ENCODE peak calls at places on chromosomes 16 and 17, in four cellular contexts. C, E, Z and Q are unnamed samples.

GRCh38 chr17:70168979-70169706 is at the start of gene KCNJ2:
- DNase-seq in C (peak), E (peak), Z (peak), Q (peak)

GRCh38 chr16:3966681-3967080 is 86.2 kb upstream of the CREBBP start:
- DNase-seq in C (no peak), E (no peak), Z (no peak), Q (no peak)

GRCh38 chr16:71771571-71771970 is 37.1 kb downstream of the AP1G1 start:
- DNase-seq in C (no peak), E (no peak), Z (no peak), Q (no peak)

GRCh38 chr16:66814734-66815133 is 13.3 kb upstream of the TERB1 start:
- DNase-seq in C (no peak), E (no peak), Z (no peak), Q (no peak)

GRCh38 chr16:77812856-77813523 is 24.6 kb downstream of the VAT1L start:
- DNase-seq in C (no peak), E (no peak), Z (no peak), Q (no peak)

GRCh38 chr17:4808378-4808767 is 1.4 kb downstream of the PLD2 start:
- DNase-seq in C (peak), E (no peak), Z (no peak), Q (no peak)

GRCh38 chr17:69492410-69493071 is 78.0 kb downstream of the MAP2K6 start:
- DNase-seq in C (no peak), E (peak), Z (peak), Q (peak)

GRCh38 chr17:9255838-9256237 is 234.5 kb downstream of the NTN1 start:
- DNase-seq in C (no peak), E (no peak), Z (no peak), Q (no peak)

GRCh38 chr17:78224226-78225087 is 7.0 kb upstream of the TMEM235 start:
- DNase-seq in C (peak), E (no peak), Z (peak), Q (no peak)

GRCh38 chr16:67326472-67327309 is at the start of the genes KCTD19 and LRRC36:
- DNase-seq in C (peak), E (no peak), Z (peak), Q (peak)

GRCh38 chr17:29838961-29839360 is 91.1 kb downstream of the SSH2 start:
- DNase-seq in C (no peak), E (peak), Z (peak), Q (peak)

GRCh38 chr17:12348476-12348875 is 317.2 kb upstream of the MYOCD start:
- DNase-seq in C (no peak), E (no peak), Z (no peak), Q (peak)

GRCh38 chr17:81403040-81403467 is 7.8 kb downstream of the BAHCC1 start:
- DNase-seq in C (no peak), E (no peak), Z (peak), Q (peak)

GRCh38 chr17:13694934-13695333 is 93.2 kb upstream of the HS3ST3A1 start:
- DNase-seq in C (no peak), E (no peak), Z (no peak), Q (no peak)

GRCh38 chr17:40061532-40062038 is 1.2 kb upstream of the THRA start:
- DNase-seq in C (no peak), E (no peak), Z (no peak), Q (no peak)

GRCh38 chr17:42680331-42680808 is 1.3 kb downstream of the CCR10 start:
- DNase-seq in C (no peak), E (peak), Z (no peak), Q (peak)

GRCh38 chr17:42677921-42678781 is 1.4 kb upstream of the PLEKHH3 start:
- DNase-seq in C (peak), E (peak), Z (peak), Q (peak)

GRCh38 chr17:42679001-42679491 is 2.3 kb upstream of the PLEKHH3 start:
- DNase-seq in C (no peak), E (peak), Z (peak), Q (peak)

GRCh38 chr17:42681976-42682375 is 333 bp upstream of the CCR10 start:
- DNase-seq in C (no peak), E (no peak), Z (no peak), Q (no peak)

GRCh38 chr17:42679492-42680330 is 1.9 kb downstream of the CCR10 start:
- DNase-seq in C (peak), E (peak), Z (peak), Q (peak)
- H3K4me3 ChIP-seq in C (no peak), E (peak), Z (no peak), Q (peak)

GRCh38 chr16:89300311-89300975 is 82.9 kb downstream of the ZNF778 start:
- DNase-seq in C (peak), E (peak), Z (no peak), Q (peak)
- TF ChIP-seq CTCF in C (no peak), E (no peak), Z (peak), Q (no peak)

DNA sequence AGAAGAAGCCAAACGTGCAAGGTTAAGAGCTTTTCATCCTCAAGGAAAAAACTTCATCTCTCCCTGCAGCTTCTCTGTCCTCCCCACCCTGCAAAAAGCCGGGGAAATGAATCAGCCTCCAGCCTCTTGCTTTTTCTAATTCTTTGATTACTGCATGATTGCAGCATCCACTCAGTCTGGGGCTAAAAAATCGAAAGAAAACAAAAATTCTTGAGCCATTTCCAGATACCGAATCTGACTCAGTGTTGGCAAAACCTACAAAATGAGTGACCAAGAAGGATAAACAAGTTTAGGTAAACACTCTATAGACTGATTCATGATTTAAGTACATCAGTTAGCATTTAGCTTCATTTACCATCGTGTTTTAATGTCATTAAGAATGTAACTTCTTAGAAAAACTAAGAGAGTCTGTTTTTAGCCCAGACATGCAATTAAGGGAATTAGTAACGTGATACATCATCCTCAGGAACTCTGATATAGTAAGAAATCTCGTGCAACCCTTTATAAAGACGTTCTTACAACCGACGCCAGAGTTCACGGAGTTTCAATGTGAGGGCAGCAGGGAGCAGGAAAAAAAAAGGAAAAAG is 287.3 kb upstream of the FOXF1 start:
- DNase-seq in C (no peak), E (peak), Z (no peak), Q (peak)
- H3K4me3 ChIP-seq in C (no peak), E (peak), Z (no peak), Q (no peak)

DNA sequence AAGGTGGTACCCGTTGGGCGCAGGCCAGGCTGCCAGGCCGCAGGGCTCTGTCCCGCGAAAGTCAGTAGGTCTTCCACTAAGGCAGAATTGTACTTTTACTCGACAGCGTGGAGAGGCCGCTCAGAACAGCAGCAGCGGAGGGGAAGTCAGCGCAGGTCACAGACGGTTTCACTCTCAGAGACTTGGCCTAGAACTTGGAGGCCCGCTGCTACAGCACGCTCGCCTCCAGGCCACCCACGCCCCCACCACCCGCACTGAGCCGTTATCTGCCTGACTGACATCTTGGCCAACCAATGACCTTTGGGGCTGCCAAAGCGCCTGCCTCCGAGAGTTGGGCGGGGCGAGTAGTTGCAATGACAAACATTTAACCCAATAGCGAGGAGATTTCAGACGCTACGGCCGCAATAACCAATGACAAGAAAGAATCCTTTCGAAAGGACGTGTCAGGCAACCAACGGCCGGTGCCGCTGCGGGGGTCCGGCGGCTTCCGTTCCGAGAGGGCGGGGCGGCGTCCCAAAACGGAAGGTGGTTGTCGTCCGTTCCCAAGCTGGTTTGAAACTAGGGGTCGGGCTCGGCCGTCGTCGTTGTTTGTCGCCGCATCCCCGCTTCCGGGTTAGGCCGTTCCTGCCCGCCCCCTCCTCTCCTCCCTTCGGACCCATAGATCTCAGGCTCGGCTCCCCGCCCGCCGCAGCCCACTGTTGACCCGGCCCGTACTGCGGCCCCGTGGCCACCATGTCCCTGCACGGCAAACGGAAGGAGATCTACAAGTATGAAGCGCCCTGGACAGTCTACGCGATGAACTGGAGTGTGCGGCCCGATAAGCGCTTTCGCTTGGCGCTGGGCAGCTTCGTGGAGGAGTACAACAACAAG is at the start of gene DCAF7:
- DNase-seq in C (peak), E (peak), Z (peak), Q (peak)
- TF ChIP-seq CTCF in C (no peak), E (no peak), Z (no peak), Q (no peak)

GRCh38 chr17:74325376-74325742 is 667 bp upstream of the KIF19 start:
- DNase-seq in C (peak), E (no peak), Z (no peak), Q (no peak)
- H3K4me3 ChIP-seq in C (no peak), E (no peak), Z (no peak), Q (no peak)

GRCh38 chr17:57121308-57122042 is 36.4 kb downstream of the AKAP1 start:
- DNase-seq in C (peak), E (peak), Z (peak), Q (peak)
- TF ChIP-seq CTCF in C (peak), E (peak), Z (peak), Q (peak)

DNA sequence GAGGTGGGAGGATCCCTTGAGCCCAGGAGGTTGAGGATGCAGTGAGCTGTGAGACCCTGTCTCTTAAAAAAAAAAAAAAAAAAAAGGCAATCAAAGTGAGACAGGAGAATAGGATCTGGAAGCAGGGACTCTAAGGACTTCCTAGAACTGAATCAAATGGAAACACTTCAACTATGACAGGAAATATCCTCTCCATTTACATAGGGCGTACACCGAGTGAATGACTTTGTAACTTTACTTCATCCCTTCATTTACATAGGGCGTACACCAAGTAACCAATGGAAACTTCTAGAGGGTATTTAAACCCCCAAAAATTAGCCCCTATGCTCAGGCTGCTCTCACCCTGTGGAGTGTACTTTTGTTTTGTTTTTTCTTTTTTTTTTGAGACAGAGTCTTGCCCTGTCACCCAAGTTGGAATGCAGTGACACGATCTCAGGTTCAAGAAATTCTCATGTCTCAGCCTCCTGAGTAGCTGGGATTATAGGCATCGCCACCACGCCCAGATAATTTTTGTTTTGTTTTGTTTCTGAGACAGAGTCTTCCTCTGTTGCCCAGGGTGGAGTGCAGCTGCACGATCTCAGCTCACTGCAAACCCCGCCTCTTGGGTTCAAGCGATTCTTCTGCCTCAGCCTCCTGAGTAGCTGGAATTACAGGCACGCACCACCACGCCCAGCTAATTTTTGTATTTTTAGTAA is 9.5 kb upstream of the PRPSAP1 start:
- DNase-seq in C (no peak), E (no peak), Z (no peak), Q (no peak)
- H3K4me3 ChIP-seq in C (no peak), E (no peak), Z (no peak), Q (no peak)

GRCh38 chr17:57653279-57653678 is 91.8 kb downstream of the CCDC182 start:
- DNase-seq in C (no peak), E (no peak), Z (no peak), Q (no peak)
- TF ChIP-seq CTCF in C (no peak), E (no peak), Z (no peak), Q (no peak)

GRCh38 chr17:16439867-16440351 is 24.5 kb downstream of the TRPV2 start:
- DNase-seq in C (no peak), E (no peak), Z (no peak), Q (peak)

GRCh38 chr17:16439303-16439791 is 24.0 kb downstream of the TRPV2 start:
- DNase-seq in C (peak), E (peak), Z (no peak), Q (peak)

GRCh38 chr17:16442141-16442540 is 26.8 kb downstream of the TRPV2 start:
- DNase-seq in C (no peak), E (peak), Z (no peak), Q (peak)

GRCh38 chr17:16442594-16443389 is 27.4 kb downstream of the TRPV2 start:
- DNase-seq in C (no peak), E (peak), Z (no peak), Q (peak)

GRCh38 chr17:16440814-16441629 is 25.7 kb downstream of the TRPV2 start:
- DNase-seq in C (no peak), E (peak), Z (no peak), Q (no peak)
- H3K4me3 ChIP-seq in C (no peak), E (peak), Z (peak), Q (peak)